ENCODE peak calls at places on chromosomes 2 and 18, in five cellular contexts. Y is left lung, A is cardiac muscle cell, T is uterus, I is AG04450. C is an unnamed sample.

GRCh38 chr2:143083636-143084035 is 45.6 kb upstream of the ARHGAP15 start:
- DNase-seq in A (peak), T (no peak), Y (no peak), I (peak), C (no peak)

GRCh38 chr18:39951321-39951720 is 2003.7 kb upstream of the PIK3C3 start:
- DNase-seq in T (no peak), I (no peak), Y (no peak), A (no peak), C (no peak)

GRCh38 chr2:219507555-219508443 is 6.5 kb upstream of the ASIC4 start:
- DNase-seq in Y (no peak), I (no peak), A (peak), T (no peak), C (peak)

GRCh38 chr2:25259744-25260124 is 82.0 kb downstream of the DNMT3A start:
- DNase-seq in I (no peak), T (no peak), A (no peak), Y (no peak), C (no peak)

GRCh38 chr2:127740665-127741287 is 39.5 kb downstream of the SFT2D3 start:
- DNase-seq in Y (no peak), I (no peak), A (no peak), T (no peak), C (no peak)

GRCh38 chr2:205139822-205140612 is 542.3 kb upstream of the NRP2 start:
- DNase-seq in I (no peak), Y (peak), T (peak), A (no peak), C (peak)

GRCh38 chr2:80303006-80303741 is 1.4 kb downstream of the LRRTM1 start:
- DNase-seq in A (no peak), T (no peak), I (no peak), Y (peak), C (peak)

GRCh38 chr18:36446059-36446458 is 148.5 kb downstream of the FHOD3 start:
- DNase-seq in Y (no peak), A (no peak), T (no peak), I (no peak), C (peak)

GRCh38 chr2:28544405-28544914 is 48.6 kb downstream of the PLB1 start:
- DNase-seq in T (no peak), A (peak), I (no peak), Y (no peak), C (peak)

GRCh38 chr2:151776367-151776766 is 42.1 kb upstream of the NEB start:
- DNase-seq in Y (no peak), T (no peak), I (no peak), A (no peak), C (no peak)

GRCh38 chr2:10792660-10793400 is 19.8 kb downstream of the PDIA6 start:
- DNase-seq in A (no peak), Y (no peak), T (no peak), I (no peak), C (peak)

GRCh38 chr2:145753209-145753608 is 1233.3 kb upstream of the ZEB2 start:
- DNase-seq in A (no peak), T (no peak), I (no peak), Y (peak), C (no peak)

GRCh38 chr2:19686439-19686838 is 215.3 kb downstream of the TTC32 start:
- DNase-seq in A (no peak), I (no peak), Y (no peak), T (no peak), C (no peak)

GRCh38 chr2:199261221-199261620 is 196.5 kb downstream of the SATB2 start:
- DNase-seq in T (no peak), A (peak), Y (no peak), I (peak), C (no peak)

GRCh38 chr2:145548479-145548878 is 1028.6 kb upstream of the ZEB2 start:
- DNase-seq in A (peak), I (no peak), T (no peak), Y (no peak), C (no peak)

GRCh38 chr2:105487142-105488069 is 88.6 kb upstream of the FHL2 start:
- DNase-seq in T (no peak), Y (no peak), I (peak), A (peak), C (no peak)

GRCh38 chr2:224217962-224218347 is 178.9 kb upstream of the SERPINE2 start:
- DNase-seq in I (peak), T (no peak), Y (no peak), A (peak), C (no peak)

GRCh38 chr2:105125428-105125827 is 87.6 kb downstream of the MRPS9 start:
- DNase-seq in A (no peak), I (no peak), T (no peak), Y (no peak), C (no peak)

GRCh38 chr18:32019251-32019943 is 772 bp downstream of the RNF125 start:
- DNase-seq in T (peak), Y (peak), A (peak), I (no peak), C (no peak)

GRCh38 chr2:240393831-240394410 is 41.5 kb upstream of the GPC1 start:
- DNase-seq in Y (peak), A (no peak), T (peak), I (no peak), C (peak)

GRCh38 chr2:54575379-54575888 is 119.3 kb downstream of the SPTBN1 start:
- DNase-seq in A (peak), Y (no peak), T (no peak), I (no peak), C (no peak)

GRCh38 chr2:42169100-42169868 is at the start of gene EML4:
- DNase-seq in I (peak), T (peak), Y (peak), A (peak), C (peak)

GRCh38 chr2:146978891-146979555 is 865.8 kb upstream of the ACVR2A start:
- DNase-seq in A (peak), Y (no peak), I (no peak), T (no peak), C (no peak)

GRCh38 chr2:146701183-146701582 is 1143.6 kb upstream of the ACVR2A start:
- DNase-seq in T (no peak), A (no peak), I (no peak), Y (no peak), C (no peak)

GRCh38 chr2:45897836-45898235 is 246.4 kb downstream of the PRKCE start:
- DNase-seq in I (no peak), T (no peak), Y (no peak), A (no peak), C (no peak)

GRCh38 chr2:30178618-30179404 is 32.0 kb downstream of the YPEL5 start:
- DNase-seq in I (no peak), T (peak), A (peak), Y (no peak), C (peak)

GRCh38 chr2:183001948-183002347 is 36.3 kb downstream of the NCKAP1 start:
- DNase-seq in Y (no peak), I (no peak), A (no peak), T (no peak), C (no peak)

GRCh38 chr18:57185434-57185833 is 38.5 kb downstream of the BOD1L2 start:
- DNase-seq in A (no peak), T (no peak), Y (no peak), I (no peak), C (no peak)

GRCh38 chr18:41875094-41875780 is 79.8 kb upstream of the PIK3C3 start:
- DNase-seq in T (no peak), Y (no peak), A (peak), I (peak), C (no peak)

GRCh38 chr2:148876190-148876588 is 1.2 kb downstream of the KIF5C start:
- DNase-seq in Y (no peak), T (no peak), A (no peak), I (no peak), C (peak)

GRCh38 chr2:225124311-225124832 is 82.1 kb upstream of the DOCK10 start:
- DNase-seq in A (no peak), I (no peak), T (no peak), Y (no peak), C (no peak)

GRCh38 chr2:217090884-217091283 is 231.0 kb upstream of the TNP1 start:
- DNase-seq in I (no peak), T (no peak), A (no peak), Y (no peak), C (no peak)

DNA sequence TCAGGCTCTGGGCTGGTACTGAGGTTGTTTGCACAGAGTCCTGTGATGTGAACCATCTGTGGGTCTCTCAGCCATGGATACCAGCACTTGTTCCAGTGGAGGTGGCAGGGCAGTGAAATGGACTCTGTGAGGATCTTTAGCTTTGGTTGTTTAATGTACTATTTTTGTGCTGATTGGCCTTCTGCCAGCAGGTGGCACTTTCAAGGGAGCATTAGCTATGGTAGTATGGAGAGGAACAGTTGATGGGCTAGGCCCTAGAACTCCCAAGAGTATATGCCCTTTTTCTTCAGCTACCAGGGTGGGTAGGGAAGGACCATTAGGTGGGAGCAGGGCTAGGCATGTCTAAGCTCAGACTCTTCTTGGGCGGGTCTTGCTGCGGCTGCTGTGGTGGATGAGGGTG is 257.0 kb upstream of the GYPC start:
- DNase-seq in T (no peak), A (no peak), I (no peak), Y (no peak), C (no peak)
- TF ChIP-seq CTCF in T (no peak), A (no peak), I (no peak), Y (no peak), C (no peak)

DNA sequence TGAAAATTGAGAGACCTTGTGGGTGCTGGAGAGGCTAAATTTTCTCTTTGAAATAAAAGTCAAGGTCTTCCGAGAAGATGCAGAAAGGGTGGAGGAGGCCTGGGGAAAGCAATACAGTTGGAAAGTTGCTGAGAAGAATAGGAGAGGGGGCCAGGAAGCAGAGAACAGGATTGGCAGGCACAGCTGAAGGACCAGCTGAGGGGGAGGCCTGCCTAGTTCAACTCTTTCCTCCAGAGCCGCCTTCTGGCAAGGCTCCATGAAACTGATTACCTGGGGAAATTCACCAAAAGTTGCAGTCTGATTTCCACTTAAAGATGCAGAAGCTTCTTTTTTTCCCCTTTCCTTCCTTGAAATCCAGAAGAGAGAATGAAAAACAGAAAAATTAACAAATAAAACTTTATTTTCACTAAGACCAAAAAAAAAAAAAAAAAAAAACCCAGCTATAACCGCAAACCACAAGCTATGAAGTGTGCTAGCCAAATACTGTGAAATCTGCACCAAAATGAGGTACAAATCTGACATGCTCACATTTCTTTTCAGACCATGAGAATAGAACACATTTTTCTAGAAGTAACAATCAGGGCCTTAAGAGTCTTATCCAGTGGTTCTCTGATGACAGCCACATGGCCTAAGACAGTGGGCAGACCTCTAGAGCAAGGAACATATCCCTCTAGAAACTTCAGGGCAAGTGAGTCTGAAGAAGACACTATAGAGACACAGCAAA is 316.8 kb downstream of the MYCN start:
- DNase-seq in A (no peak), I (no peak), Y (no peak), T (no peak), C (peak)
- H3K4me3 ChIP-seq in A (no peak), I (no peak), Y (no peak), T (no peak), C (no peak)

GRCh38 chr2:165844216-165844615 is 50.2 kb upstream of the GALNT3 start:
- DNase-seq in T (no peak), A (no peak), Y (no peak), I (no peak), C (no peak)

GRCh38 chr2:165846056-165846455 is 52.0 kb upstream of the GALNT3 start:
- DNase-seq in A (no peak), Y (no peak), T (no peak), I (no peak), C (no peak)

GRCh38 chr2:165852394-165852793 is 58.3 kb upstream of the GALNT3 start:
- DNase-seq in A (no peak), I (no peak), T (no peak), Y (no peak), C (no peak)

DNA sequence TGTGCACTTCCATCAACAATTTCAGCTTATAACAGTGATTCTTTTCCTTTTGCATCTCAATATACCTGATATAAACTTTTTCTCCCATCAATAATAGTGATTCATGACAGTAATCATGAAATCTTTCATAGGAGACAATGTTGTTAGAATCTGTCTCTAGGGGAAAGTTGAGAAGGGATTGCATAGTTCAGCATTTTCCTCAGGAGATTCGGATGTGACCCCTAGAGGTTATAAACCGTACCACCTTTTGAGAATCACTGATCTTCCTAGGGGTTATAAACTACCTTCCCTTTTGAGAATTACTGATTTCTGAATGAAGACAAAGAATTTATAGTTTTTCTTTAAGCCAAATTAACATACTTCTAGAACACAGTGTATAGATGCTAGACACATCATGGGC is 53.0 kb upstream of the GALNT3 start:
- DNase-seq in A (no peak), I (no peak), Y (no peak), T (no peak), C (no peak)
- TF ChIP-seq CTCF in A (no peak), I (no peak), Y (no peak), T (no peak), C (no peak)

GRCh38 chr2:163077241-163077640 is 238.7 kb upstream of the KCNH7 start:
- DNase-seq in Y (no peak), A (no peak), I (no peak), T (no peak), C (no peak)
- H3K4me3 ChIP-seq in Y (no peak), A (no peak), I (no peak), T (no peak), C (no peak)

GRCh38 chr2:222310747-222311320 is 12.0 kb upstream of the PAX3 start:
- DNase-seq in Y (no peak), T (no peak), I (no peak), A (no peak), C (no peak)
- TF ChIP-seq CTCF in Y (no peak), T (no peak), I (no peak), A (no peak), C (no peak)

C was measured in BE2C.